ENCODE peak calls at places on chromosomes 6 and 20, in nine cellular contexts. T is uterus, Z is hypothalamus, Q is HTR-8/SVneo, I is suprapubic skin, U is NCI-H1105 treated with DMSO at 0.1 percent for 48 hours, B is bronchial epithelial cell, S is A549, M is pulmonary artery endothelial cell. K is an unnamed sample.

GRCh38 chr20:61710108-61710507 is 355.6 kb downstream of the TAF4 start:
- DNase-seq in B (no peak), I (no peak), S (no peak), T (no peak), M (no peak), Z (no peak), Q (no peak), U (no peak), K (no peak)

GRCh38 chr20:44805991-44806729 is 4.2 kb downstream of the RIMS4 start:
- DNase-seq in S (no peak), B (no peak), I (no peak), Q (peak), U (peak), T (peak), Z (peak), M (no peak), K (peak)

GRCh38 chr6:31075528-31075927 is 36.8 kb downstream of the C6orf15 start:
- DNase-seq in S (no peak), M (no peak), B (peak), T (no peak), Z (no peak), I (no peak), U (no peak), Q (no peak), K (no peak)

GRCh38 chr20:62905536-62906117 is 20.7 kb downstream of the DIDO1 start:
- DNase-seq in I (no peak), S (no peak), T (no peak), B (no peak), Z (no peak), U (no peak), M (no peak), Q (no peak), K (no peak)

GRCh38 chr20:8449120-8449519 is 317.1 kb downstream of the PLCB1 start:
- DNase-seq in Z (no peak), M (no peak), U (no peak), Q (no peak), T (no peak), S (no peak), I (no peak), B (no peak), K (peak)

GRCh38 chr20:57392512-57393271 is 1.5 kb downstream of the RBM38 start:
- DNase-seq in B (no peak), M (no peak), I (no peak), S (no peak), Q (no peak), U (no peak), Z (peak), T (no peak), K (no peak)

GRCh38 chr6:6890400-6890858 is 217.3 kb upstream of the RREB1 start:
- DNase-seq in B (no peak), I (no peak), Z (no peak), U (no peak), T (no peak), Q (no peak), S (no peak), M (no peak), K (no peak)

GRCh38 chr6:88567696-88568095 is 395.7 kb downstream of the RNGTT start:
- DNase-seq in Z (no peak), T (no peak), U (no peak), I (no peak), M (no peak), S (no peak), Q (no peak), B (no peak), K (no peak)

GRCh38 chr6:131909408-131910218 is 41.6 kb downstream of the CCN2 start:
- DNase-seq in Z (peak), I (no peak), B (peak), Q (peak), T (peak), M (no peak), U (peak), S (peak), K (peak)

GRCh38 chr20:35821807-35822242 is 50.0 kb downstream of the PHF20 start:
- DNase-seq in Z (no peak), I (no peak), B (peak), M (no peak), Q (peak), S (no peak), T (no peak), U (no peak), K (peak)

GRCh38 chr6:32192608-32193039 is at the start of gene GPSM3:
- DNase-seq in B (peak), M (no peak), U (no peak), Z (peak), T (no peak), I (no peak), Q (no peak), S (no peak), K (no peak)

GRCh38 chr6:42158011-42158410 is 15.2 kb upstream of the GUCA1A start:
- DNase-seq in Z (no peak), Q (no peak), I (no peak), B (peak), U (no peak), T (no peak), S (no peak), M (no peak), K (no peak)

GRCh38 chr20:4087923-4088322 is 72.6 kb upstream of the RNF24 start:
- DNase-seq in B (peak), S (no peak), Z (no peak), I (no peak), M (no peak), Q (no peak), U (no peak), T (no peak), K (no peak)

GRCh38 chr6:133254552-133255228 is 13.5 kb downstream of the EYA4 start:
- DNase-seq in Z (no peak), U (no peak), Q (no peak), I (no peak), M (no peak), T (no peak), S (peak), B (peak), K (peak)

GRCh38 chr20:33576432-33576883 is 85.7 kb upstream of the C20orf144 start:
- DNase-seq in B (no peak), M (no peak), I (no peak), U (peak), Q (no peak), S (no peak), Z (no peak), T (no peak), K (no peak)

GRCh38 chr6:156955494-156956183 is 178.5 kb downstream of the ARID1B start:
- DNase-seq in B (no peak), U (no peak), Q (no peak), Z (no peak), S (no peak), M (no peak), T (no peak), I (no peak), K (peak)

GRCh38 chr20:45373353-45374100 is 4.6 kb downstream of the TP53TG5 start:
- DNase-seq in U (peak), M (peak), Z (peak), S (peak), B (peak), T (peak), Q (peak), I (peak), K (peak)

GRCh38 chr6:126110494-126111270 is 124.3 kb downstream of the TRMT11 start:
- DNase-seq in M (no peak), S (no peak), Q (no peak), Z (no peak), U (no peak), I (no peak), B (no peak), T (no peak), K (no peak)

GRCh38 chr6:157246771-157247484 is 76.4 kb downstream of the TMEM242 start:
- DNase-seq in T (no peak), Q (no peak), U (no peak), Z (no peak), B (no peak), S (no peak), M (no peak), I (no peak), K (no peak)

GRCh38 chr20:10453241-10453640 is 18.1 kb downstream of the SLX4IP start:
- DNase-seq in B (no peak), M (no peak), S (no peak), U (no peak), I (no peak), Z (no peak), Q (no peak), T (no peak), K (no peak)

GRCh38 chr20:62936996-62937352 is 973 bp upstream of the GID8 start:
- DNase-seq in B (peak), Q (peak), T (no peak), M (no peak), I (no peak), Z (no peak), U (no peak), S (peak), K (no peak)

GRCh38 chr6:17687136-17687535 is 19.6 kb downstream of the NUP153 start:
- DNase-seq in Q (no peak), M (no peak), I (no peak), U (no peak), B (no peak), S (no peak), T (no peak), Z (no peak), K (no peak)

GRCh38 chr6:11876934-11877433 is 98.4 kb upstream of the ADTRP start:
- DNase-seq in I (no peak), B (no peak), Z (no peak), U (no peak), T (no peak), Q (no peak), M (no peak), S (no peak), K (no peak)

GRCh38 chr6:143234686-143235085 is 174.0 kb downstream of the AIG1 start:
- DNase-seq in I (no peak), U (no peak), Q (no peak), Z (no peak), T (no peak), S (no peak), M (no peak), B (peak), K (no peak)

GRCh38 chr20:12700701-12701100 is 308.1 kb upstream of the SPTLC3 start:
- DNase-seq in T (no peak), I (no peak), B (no peak), U (no peak), Q (no peak), Z (no peak), S (no peak), M (no peak), K (no peak)

K was measured in MCF 10A.